ENCODE peak calls at places on chromosomes 12 and 14, in ten cellular contexts. Y is stimulated activated naive CD4-positive, alpha-beta T cell; F is left ventricle myocardium inferior; N is T-helper 1 cell; O is stimulated activated CD4-positive, alpha-beta T cell treated with anti-CD3 and anti-CD28 coated beads, Interleukin-2, amount 100 ng/mL, for 24 hours; M is activated CD4-positive, alpha-beta T cell treated with anti-CD3 and anti-CD28 coated beads, Interleukin-2, amount 10 ng/mL, durations not matched to agents 7 days and 5 days; Q is EL; W is RWPE1; V is CD4-positive, alpha-beta memory T cell; X is HEK293T. C is an unnamed sample.

GRCh38 chr12:591167-591570 is 72.1 kb downstream of the NINJ2 start:
- DNase-seq in N (no peak), V (no peak), Y (no peak), O (no peak), M (no peak), F (peak), W (no peak), X (no peak), Q (no peak), C (no peak)

GRCh38 chr12:104323899-104324298 is 20.4 kb downstream of the EID3 start:
- DNase-seq in W (no peak), Q (no peak), Y (no peak), X (no peak), O (no peak), N (no peak), F (no peak), V (no peak), M (no peak), C (no peak)

GRCh38 chr12:106120578-106121105 is 18.1 kb downstream of the NUAK1 start:
- DNase-seq in Y (no peak), F (peak), X (no peak), M (no peak), N (no peak), O (no peak), Q (no peak), W (no peak), V (no peak), C (no peak)

GRCh38 chr14:37658174-37658573 is 62.7 kb downstream of the TTC6 start:
- DNase-seq in M (no peak), N (no peak), W (no peak), Y (no peak), Q (no peak), V (no peak), X (no peak), F (no peak), O (no peak), C (no peak)

GRCh38 chr12:43348221-43348620 is 203.8 kb downstream of the ADAMTS20 start:
- DNase-seq in Q (no peak), M (no peak), W (no peak), O (no peak), F (no peak), Y (no peak), X (no peak), N (no peak), V (no peak), C (no peak)

GRCh38 chr14:74825008-74825407 is 50.9 kb downstream of the PROX2 start:
- DNase-seq in Q (peak), X (no peak), V (no peak), O (no peak), F (no peak), M (no peak), W (no peak), N (no peak), Y (no peak), C (no peak)

GRCh38 chr14:35965425-35965824 is 139.3 kb downstream of the BRMS1L start:
- DNase-seq in W (no peak), X (no peak), M (no peak), N (no peak), Y (no peak), F (no peak), O (no peak), V (no peak), Q (no peak), C (no peak)

GRCh38 chr14:64948612-64949210 is 6.2 kb upstream of the GPX2 start:
- DNase-seq in O (no peak), M (no peak), Q (no peak), Y (no peak), F (no peak), X (no peak), W (no peak), N (no peak), V (no peak), C (no peak)

GRCh38 chr12:7354521-7354920 is 50.6 kb downstream of the ACSM4 start:
- DNase-seq in V (no peak), M (no peak), X (no peak), O (no peak), F (no peak), Y (no peak), N (no peak), Q (peak), W (no peak), C (no peak)

GRCh38 chr14:94676495-94677238 is 64.5 kb downstream of the SERPINA3 start:
- DNase-seq in F (no peak), X (no peak), N (no peak), Y (no peak), O (no peak), M (no peak), W (no peak), V (no peak), Q (no peak), C (no peak)

GRCh38 chr14:101709533-101709881 is 52.0 kb upstream of the PPP2R5C start:
- DNase-seq in Q (no peak), F (no peak), V (no peak), W (no peak), X (no peak), O (no peak), M (no peak), Y (no peak), N (no peak), C (no peak)

GRCh38 chr14:104741108-104741802 is 11.7 kb upstream of the SIVA1 start:
- DNase-seq in M (no peak), V (peak), N (no peak), W (no peak), F (no peak), X (no peak), Y (no peak), O (no peak), Q (no peak), C (no peak)

GRCh38 chr12:102478416-102479098 is 1.8 kb downstream of the IGF1 start:
- DNase-seq in V (no peak), O (peak), Y (no peak), N (no peak), F (no peak), Q (no peak), M (peak), W (no peak), X (no peak), C (peak)

GRCh38 chr12:7695159-7695930 is at the start of gene GDF3:
- DNase-seq in Q (peak), F (no peak), X (no peak), O (no peak), Y (no peak), M (no peak), V (no peak), N (no peak), W (no peak), C (no peak)

GRCh38 chr14:100883789-100884101 is 19.8 kb downstream of the RTL1 start:
- DNase-seq in W (no peak), O (no peak), F (no peak), N (no peak), X (no peak), Q (no peak), Y (no peak), V (no peak), M (no peak), C (no peak)

GRCh38 chr12:50057000-50057841 is at the start of gene ASIC1:
- DNase-seq in M (peak), X (peak), W (peak), Y (peak), O (peak), F (peak), Q (peak), N (no peak), V (peak), C (no peak)

GRCh38 chr12:65968359-65968758 is 144.1 kb downstream of the HMGA2 start:
- DNase-seq in M (no peak), W (no peak), V (no peak), Q (no peak), Y (no peak), F (no peak), X (no peak), N (no peak), O (no peak), C (no peak)

GRCh38 chr12:25866586-25867378 is 91.7 kb upstream of the RASSF8 start:
- DNase-seq in O (no peak), M (no peak), V (no peak), X (peak), Y (no peak), Q (peak), W (no peak), F (no peak), N (no peak), C (no peak)

GRCh38 chr12:93612719-93613228 is 40.3 kb downstream of the SOCS2 start:
- DNase-seq in Q (no peak), M (no peak), O (no peak), X (no peak), Y (no peak), V (no peak), N (no peak), W (no peak), F (no peak), C (no peak)

GRCh38 chr14:56216631-56217379 is 98.6 kb downstream of the PELI2 start:
- DNase-seq in Y (no peak), O (no peak), N (no peak), X (no peak), W (no peak), M (no peak), Q (peak), V (no peak), F (peak), C (no peak)

GRCh38 chr12:90729741-90730140 is 225.2 kb downstream of the CCER1 start:
- DNase-seq in M (no peak), F (no peak), Q (peak), N (no peak), Y (no peak), W (no peak), V (no peak), O (no peak), X (no peak), C (no peak)

GRCh38 chr14:88919502-88919901 is 95.1 kb downstream of the TTC8 start:
- DNase-seq in M (no peak), O (no peak), X (no peak), V (no peak), Q (peak), Y (no peak), N (no peak), F (no peak), W (peak), C (no peak)

GRCh38 chr14:97065305-97066067 is 268.3 kb downstream of the VRK1 start:
- DNase-seq in Q (no peak), N (no peak), V (no peak), Y (no peak), X (no peak), O (no peak), M (no peak), F (no peak), W (peak), C (no peak)

GRCh38 chr12:1491983-1492697 is 102.2 kb downstream of the FBXL14 start:
- DNase-seq in Q (no peak), O (no peak), N (no peak), M (no peak), Y (no peak), W (no peak), X (peak), F (no peak), V (no peak), C (no peak)

GRCh38 chr12:54352891-54353874 is 11.1 kb downstream of the GPR84 start:
- DNase-seq in N (no peak), Q (peak), F (no peak), W (no peak), X (no peak), Y (no peak), M (no peak), V (no peak), O (no peak), C (no peak)

GRCh38 chr14:22481546-22481945 is 107.5 kb downstream of the DAD1 start:
- DNase-seq in F (no peak), V (no peak), M (no peak), Y (no peak), X (no peak), W (no peak), O (no peak), N (no peak), Q (no peak), C (no peak)

GRCh38 chr12:13085968-13086686 is 17.3 kb downstream of the GSG1 start:
- DNase-seq in Y (no peak), X (no peak), V (no peak), W (no peak), M (no peak), O (no peak), F (no peak), Q (no peak), N (no peak), C (no peak)

GRCh38 chr12:55745361-55746146 is 2.6 kb downstream of the GDF11 start:
- DNase-seq in Q (no peak), V (no peak), M (no peak), W (no peak), F (peak), O (no peak), N (no peak), Y (no peak), X (peak), C (no peak)

GRCh38 chr12:121061831-121062230 is 22.8 kb upstream of the OASL start:
- DNase-seq in X (no peak), W (no peak), Y (no peak), Q (peak), O (no peak), N (no peak), F (no peak), M (no peak), V (no peak), C (no peak)

GRCh38 chr12:15059123-15059522 is 86.3 kb downstream of the PDE6H start:
- DNase-seq in F (no peak), V (no peak), Y (no peak), M (no peak), N (no peak), Q (no peak), O (no peak), W (no peak), X (no peak), C (no peak)

C was measured in immature natural killer cell.